ENCODE peak calls at places on chromosome 20, in six cellular contexts. One of them, this sample, is unnamed.

GRCh38 chr20:54566224-54566750 is 90.9 kb downstream of the DOK5 start:
- DNase-seq in CD8-positive, alpha-beta T cell: no peak
- DNase-seq in AML-193: no peak
- DNase-seq in HTR-8/SVneo: no peak
- DNase-seq in NCI-H1436: no peak
- DNase-seq in amygdala: no peak
- DNase-seq in this sample: no peak

GRCh38 chr20:61932199-61932592 is 133.5 kb downstream of the TAF4 start:
- DNase-seq in CD8-positive, alpha-beta T cell: no peak
- DNase-seq in AML-193: no peak
- DNase-seq in HTR-8/SVneo: no peak
- DNase-seq in NCI-H1436: no peak
- DNase-seq in amygdala: no peak
- DNase-seq in this sample: no peak

GRCh38 chr20:36454664-36455427 is 86.5 kb upstream of the MYL9 start:
- DNase-seq in CD8-positive, alpha-beta T cell: no peak
- DNase-seq in AML-193: no peak
- DNase-seq in HTR-8/SVneo: peak; percentile 76
- DNase-seq in NCI-H1436: no peak
- DNase-seq in amygdala: peak; percentile 13
- DNase-seq in this sample: no peak

GRCh38 chr20:62136283-62137091 is 6.7 kb downstream of the PSMA7 start:
- DNase-seq in CD8-positive, alpha-beta T cell: peak; percentile 66
- DNase-seq in AML-193: peak; percentile 72
- DNase-seq in HTR-8/SVneo: peak; percentile 89
- DNase-seq in NCI-H1436: peak; percentile 9
- DNase-seq in amygdala: peak; percentile 71
- DNase-seq in this sample: no peak

GRCh38 chr20:63706852-63707557 is 771 bp downstream of the ARFRP1 start:
- DNase-seq in CD8-positive, alpha-beta T cell: peak; percentile 48
- DNase-seq in AML-193: no peak
- DNase-seq in HTR-8/SVneo: no peak
- DNase-seq in NCI-H1436: no peak
- DNase-seq in amygdala: no peak
- DNase-seq in this sample: peak; percentile 29

GRCh38 chr20:3748073-3748472 is 15.6 kb downstream of the HSPA12B start:
- DNase-seq in CD8-positive, alpha-beta T cell: no peak
- DNase-seq in AML-193: no peak
- DNase-seq in HTR-8/SVneo: no peak
- DNase-seq in NCI-H1436: no peak
- DNase-seq in amygdala: no peak
- DNase-seq in this sample: no peak

GRCh38 chr20:19975436-19975799 is 41.7 kb upstream of the NAA20 start:
- DNase-seq in CD8-positive, alpha-beta T cell: no peak
- DNase-seq in AML-193: no peak
- DNase-seq in HTR-8/SVneo: no peak
- DNase-seq in NCI-H1436: no peak
- DNase-seq in amygdala: peak; percentile 54
- DNase-seq in this sample: no peak

GRCh38 chr20:25984933-25985332 is 288.3 kb upstream of the ZNF337 start:
- DNase-seq in CD8-positive, alpha-beta T cell: peak; percentile 35
- DNase-seq in AML-193: no peak
- DNase-seq in HTR-8/SVneo: no peak
- DNase-seq in NCI-H1436: peak; percentile 58
- DNase-seq in amygdala: peak; percentile 70
- DNase-seq in this sample: peak; percentile 56

GRCh38 chr20:6575912-6576391 is 191.5 kb upstream of the BMP2 start:
- DNase-seq in CD8-positive, alpha-beta T cell: no peak
- DNase-seq in AML-193: no peak
- DNase-seq in HTR-8/SVneo: no peak
- DNase-seq in NCI-H1436: no peak
- DNase-seq in amygdala: no peak
- DNase-seq in this sample: peak; percentile 78

GRCh38 chr20:63128367-63128766 is 87.6 kb downstream of the YTHDF1 start:
- DNase-seq in CD8-positive, alpha-beta T cell: no peak
- DNase-seq in AML-193: no peak
- DNase-seq in HTR-8/SVneo: no peak
- DNase-seq in NCI-H1436: no peak
- DNase-seq in amygdala: no peak
- DNase-seq in this sample: no peak

GRCh38 chr20:41364967-41365765 is 1.5 kb downstream of the EMILIN3 start:
- DNase-seq in CD8-positive, alpha-beta T cell: no peak
- DNase-seq in AML-193: no peak
- DNase-seq in HTR-8/SVneo: no peak
- DNase-seq in NCI-H1436: no peak
- DNase-seq in amygdala: no peak
- DNase-seq in this sample: no peak

GRCh38 chr20:42281801-42282200 is 663.6 kb upstream of the CHD6 start:
- DNase-seq in CD8-positive, alpha-beta T cell: no peak
- DNase-seq in AML-193: no peak
- DNase-seq in HTR-8/SVneo: no peak
- DNase-seq in NCI-H1436: no peak
- DNase-seq in amygdala: no peak
- DNase-seq in this sample: no peak

GRCh38 chr20:12237772-12238171 is 320.1 kb downstream of the BTBD3 start:
- DNase-seq in CD8-positive, alpha-beta T cell: no peak
- DNase-seq in AML-193: no peak
- DNase-seq in HTR-8/SVneo: no peak
- DNase-seq in NCI-H1436: no peak
- DNase-seq in amygdala: peak; percentile 20
- DNase-seq in this sample: no peak

GRCh38 chr20:34642009-34642408 is 34.9 kb downstream of the PIGU start:
- DNase-seq in CD8-positive, alpha-beta T cell: no peak
- DNase-seq in AML-193: peak; percentile 41
- DNase-seq in HTR-8/SVneo: no peak
- DNase-seq in NCI-H1436: no peak
- DNase-seq in amygdala: no peak
- DNase-seq in this sample: no peak

This sample was measured in dermis microvascular lymphatic vessel endothelial cell.